ENCODE peak calls at places on chromosomes 3 and 15, in eight cellular contexts. One of them, this sample, is unnamed.

GRCh38 chr3:12891985-12892839 is 50.8 kb upstream of the RPL32 start:
- DNase-seq in AG20443: peak
- DNase-seq in C1 segment of cervical spinal cord: peak
- DNase-seq in progenitor cell of endocrine pancreas: peak
- DNase-seq in T-helper 17 cell: no peak
- DNase-seq in A549: peak
- DNase-seq in substantia nigra: no peak
- DNase-seq in MCF 10A: peak
- DNase-seq in this sample: peak

GRCh38 chr15:60006808-60007346 is 2.8 kb downstream of the FOXB1 start:
- DNase-seq in substantia nigra: no peak
- DNase-seq in AG20443: no peak
- DNase-seq in A549: no peak
- DNase-seq in MCF 10A: no peak
- DNase-seq in C1 segment of cervical spinal cord: no peak
- DNase-seq in T-helper 17 cell: no peak
- DNase-seq in progenitor cell of endocrine pancreas: no peak
- DNase-seq in this sample: no peak

GRCh38 chr3:197031315-197032285 is 2.0 kb upstream of the MELTF start:
- DNase-seq in MCF 10A: peak
- DNase-seq in C1 segment of cervical spinal cord: no peak
- DNase-seq in AG20443: peak
- DNase-seq in A549: peak
- DNase-seq in T-helper 17 cell: no peak
- DNase-seq in progenitor cell of endocrine pancreas: no peak
- DNase-seq in substantia nigra: no peak
- DNase-seq in this sample: peak

GRCh38 chr15:66269326-66270090 is 16.0 kb upstream of the MEGF11 start:
- DNase-seq in substantia nigra: no peak
- DNase-seq in MCF 10A: peak
- DNase-seq in progenitor cell of endocrine pancreas: no peak
- DNase-seq in A549: no peak
- DNase-seq in T-helper 17 cell: no peak
- DNase-seq in C1 segment of cervical spinal cord: no peak
- DNase-seq in AG20443: peak
- DNase-seq in this sample: peak

GRCh38 chr3:101836160-101836559 is 13.2 kb upstream of the NFKBIZ start:
- DNase-seq in C1 segment of cervical spinal cord: no peak
- DNase-seq in progenitor cell of endocrine pancreas: no peak
- DNase-seq in substantia nigra: no peak
- DNase-seq in A549: no peak
- DNase-seq in T-helper 17 cell: no peak
- DNase-seq in AG20443: no peak
- DNase-seq in MCF 10A: no peak
- DNase-seq in this sample: no peak

GRCh38 chr3:169548194-169548593 is 115.3 kb downstream of the MECOM start:
- DNase-seq in substantia nigra: no peak
- DNase-seq in T-helper 17 cell: no peak
- DNase-seq in A549: no peak
- DNase-seq in MCF 10A: no peak
- DNase-seq in AG20443: no peak
- DNase-seq in C1 segment of cervical spinal cord: no peak
- DNase-seq in progenitor cell of endocrine pancreas: no peak
- DNase-seq in this sample: no peak

GRCh38 chr3:197356275-197356674 is 57.9 kb upstream of the DLG1 start:
- DNase-seq in T-helper 17 cell: no peak
- DNase-seq in substantia nigra: no peak
- DNase-seq in AG20443: peak
- DNase-seq in C1 segment of cervical spinal cord: peak
- DNase-seq in A549: no peak
- DNase-seq in progenitor cell of endocrine pancreas: no peak
- DNase-seq in MCF 10A: no peak
- DNase-seq in this sample: no peak

GRCh38 chr3:153640689-153641308 is 478.8 kb downstream of the RAP2B start:
- DNase-seq in AG20443: no peak
- DNase-seq in MCF 10A: no peak
- DNase-seq in progenitor cell of endocrine pancreas: no peak
- DNase-seq in T-helper 17 cell: no peak
- DNase-seq in substantia nigra: no peak
- DNase-seq in A549: no peak
- DNase-seq in C1 segment of cervical spinal cord: no peak
- DNase-seq in this sample: no peak

GRCh38 chr3:33954956-33955355 is 156.5 kb downstream of the PDCD6IP start:
- DNase-seq in MCF 10A: peak
- DNase-seq in C1 segment of cervical spinal cord: no peak
- DNase-seq in AG20443: peak
- DNase-seq in A549: no peak
- DNase-seq in T-helper 17 cell: no peak
- DNase-seq in substantia nigra: no peak
- DNase-seq in progenitor cell of endocrine pancreas: no peak
- DNase-seq in this sample: no peak